ENCODE peak calls at places on chromosomes 11 and 22, in nine cellular contexts. One of them, this sample, is unnamed.

GRCh38 chr11:112835556-112835955 is 125.7 kb upstream of the NCAM1 start:
- DNase-seq in activated CD4-positive, CD25-positive, alpha-beta regulatory T cell: no peak
- DNase-seq in kidney: no peak
- DNase-seq in sciatic nerve: no peak
- DNase-seq in HEK293T: no peak
- DNase-seq in Calu3: no peak
- DNase-seq in fibroblast of mammary gland: no peak
- DNase-seq in GM23248: no peak
- DNase-seq in dorsolateral prefrontal cortex: no peak
- DNase-seq in this sample: no peak

GRCh38 chr11:22832315-22833041 is 2.9 kb upstream of the SVIP start:
- DNase-seq in Calu3: no peak
- DNase-seq in fibroblast of mammary gland: peak; percentile 16
- DNase-seq in GM23248: peak; percentile 19
- DNase-seq in HEK293T: no peak
- DNase-seq in kidney: no peak
- DNase-seq in dorsolateral prefrontal cortex: no peak
- DNase-seq in sciatic nerve: no peak
- DNase-seq in activated CD4-positive, CD25-positive, alpha-beta regulatory T cell: no peak
- DNase-seq in this sample: no peak

GRCh38 chr22:48702573-48703264 is 1125.0 kb downstream of the BRD1 start:
- DNase-seq in dorsolateral prefrontal cortex: peak; percentile 83
- DNase-seq in GM23248: no peak
- DNase-seq in fibroblast of mammary gland: no peak
- DNase-seq in HEK293T: no peak
- DNase-seq in activated CD4-positive, CD25-positive, alpha-beta regulatory T cell: no peak
- DNase-seq in Calu3: peak; percentile 68
- DNase-seq in kidney: peak; percentile 54
- DNase-seq in sciatic nerve: peak; percentile 83
- DNase-seq in this sample: no peak

GRCh38 chr11:115291391-115291744 is 212.8 kb downstream of the CADM1 start:
- DNase-seq in GM23248: no peak
- DNase-seq in fibroblast of mammary gland: no peak
- DNase-seq in activated CD4-positive, CD25-positive, alpha-beta regulatory T cell: no peak
- DNase-seq in HEK293T: no peak
- DNase-seq in kidney: no peak
- DNase-seq in sciatic nerve: no peak
- DNase-seq in Calu3: no peak
- DNase-seq in dorsolateral prefrontal cortex: no peak
- DNase-seq in this sample: no peak

GRCh38 chr11:23653071-23653675 is 792.9 kb upstream of the CCDC179 start:
- DNase-seq in kidney: peak; percentile 72
- DNase-seq in sciatic nerve: no peak
- DNase-seq in dorsolateral prefrontal cortex: no peak
- DNase-seq in fibroblast of mammary gland: no peak
- DNase-seq in GM23248: no peak
- DNase-seq in HEK293T: no peak
- DNase-seq in activated CD4-positive, CD25-positive, alpha-beta regulatory T cell: no peak
- DNase-seq in Calu3: no peak
- DNase-seq in this sample: no peak

GRCh38 chr11:3130269-3131071 is 34.6 kb downstream of the OSBPL5 start:
- DNase-seq in GM23248: no peak
- DNase-seq in fibroblast of mammary gland: no peak
- DNase-seq in sciatic nerve: peak; percentile 61
- DNase-seq in activated CD4-positive, CD25-positive, alpha-beta regulatory T cell: no peak
- DNase-seq in dorsolateral prefrontal cortex: peak; percentile 65
- DNase-seq in kidney: peak; percentile 68
- DNase-seq in HEK293T: no peak
- DNase-seq in Calu3: peak; percentile 7
- DNase-seq in this sample: no peak

GRCh38 chr11:255816-256215 is 19.0 kb downstream of the PSMD13 start:
- DNase-seq in Calu3: no peak
- DNase-seq in sciatic nerve: no peak
- DNase-seq in fibroblast of mammary gland: no peak
- DNase-seq in HEK293T: no peak
- DNase-seq in dorsolateral prefrontal cortex: no peak
- DNase-seq in GM23248: no peak
- DNase-seq in kidney: no peak
- DNase-seq in activated CD4-positive, CD25-positive, alpha-beta regulatory T cell: no peak
- DNase-seq in this sample: no peak

GRCh38 chr22:50705219-50705691 is 32.6 kb downstream of the SHANK3 start:
- DNase-seq in HEK293T: no peak
- DNase-seq in fibroblast of mammary gland: peak; percentile 32
- DNase-seq in activated CD4-positive, CD25-positive, alpha-beta regulatory T cell: no peak
- DNase-seq in dorsolateral prefrontal cortex: peak; percentile 81
- DNase-seq in sciatic nerve: peak; percentile 79
- DNase-seq in GM23248: no peak
- DNase-seq in Calu3: no peak
- DNase-seq in kidney: peak; percentile 92
- DNase-seq in this sample: no peak

GRCh38 chr11:114308689-114309089 is 12.5 kb downstream of the NNMT start:
- DNase-seq in GM23248: peak; percentile 93
- DNase-seq in sciatic nerve: no peak
- DNase-seq in dorsolateral prefrontal cortex: no peak
- DNase-seq in fibroblast of mammary gland: peak; percentile 87
- DNase-seq in activated CD4-positive, CD25-positive, alpha-beta regulatory T cell: no peak
- DNase-seq in Calu3: no peak
- DNase-seq in HEK293T: no peak
- DNase-seq in kidney: no peak
- DNase-seq in this sample: no peak

GRCh38 chr11:113577356-113578163 is 102.4 kb upstream of the DRD2 start:
- DNase-seq in Calu3: peak; percentile 40
- DNase-seq in activated CD4-positive, CD25-positive, alpha-beta regulatory T cell: no peak
- DNase-seq in GM23248: peak; percentile 12
- DNase-seq in dorsolateral prefrontal cortex: no peak
- DNase-seq in sciatic nerve: no peak
- DNase-seq in fibroblast of mammary gland: no peak
- DNase-seq in kidney: peak; percentile 78
- DNase-seq in HEK293T: no peak
- DNase-seq in this sample: no peak

GRCh38 chr11:36019722-36020121 is 75.9 kb downstream of the LDLRAD3 start:
- DNase-seq in Calu3: no peak
- DNase-seq in fibroblast of mammary gland: peak; percentile 64
- DNase-seq in dorsolateral prefrontal cortex: no peak
- DNase-seq in HEK293T: no peak
- DNase-seq in sciatic nerve: no peak
- DNase-seq in kidney: no peak
- DNase-seq in GM23248: no peak
- DNase-seq in activated CD4-positive, CD25-positive, alpha-beta regulatory T cell: no peak
- DNase-seq in this sample: no peak

GRCh38 chr11:77200869-77201268 is 72.8 kb downstream of the MYO7A start:
- DNase-seq in Calu3: no peak
- DNase-seq in sciatic nerve: peak; percentile 40
- DNase-seq in activated CD4-positive, CD25-positive, alpha-beta regulatory T cell: no peak
- DNase-seq in kidney: no peak
- DNase-seq in GM23248: no peak
- DNase-seq in fibroblast of mammary gland: no peak
- DNase-seq in HEK293T: no peak
- DNase-seq in dorsolateral prefrontal cortex: no peak
- DNase-seq in this sample: no peak

GRCh38 chr22:29531419-29531818 is 22.1 kb downstream of the THOC5 start:
- DNase-seq in GM23248: peak; percentile 15
- DNase-seq in activated CD4-positive, CD25-positive, alpha-beta regulatory T cell: no peak
- DNase-seq in dorsolateral prefrontal cortex: no peak
- DNase-seq in kidney: no peak
- DNase-seq in HEK293T: no peak
- DNase-seq in sciatic nerve: no peak
- DNase-seq in fibroblast of mammary gland: peak; percentile 12
- DNase-seq in Calu3: no peak
- DNase-seq in this sample: no peak

GRCh38 chr11:118892515-118892914 is 8.8 kb downstream of the CXCR5 start:
- DNase-seq in fibroblast of mammary gland: no peak
- DNase-seq in kidney: peak; percentile 64
- DNase-seq in Calu3: no peak
- DNase-seq in HEK293T: no peak
- DNase-seq in dorsolateral prefrontal cortex: no peak
- DNase-seq in sciatic nerve: no peak
- DNase-seq in activated CD4-positive, CD25-positive, alpha-beta regulatory T cell: no peak
- DNase-seq in GM23248: peak; percentile 0
- DNase-seq in this sample: no peak

GRCh38 chr22:40042312-40042711 is 47.6 kb downstream of the FAM83F start:
- DNase-seq in activated CD4-positive, CD25-positive, alpha-beta regulatory T cell: no peak
- DNase-seq in HEK293T: no peak
- DNase-seq in dorsolateral prefrontal cortex: no peak
- DNase-seq in sciatic nerve: peak; percentile 14
- DNase-seq in Calu3: no peak
- DNase-seq in GM23248: no peak
- DNase-seq in fibroblast of mammary gland: no peak
- DNase-seq in kidney: no peak
- DNase-seq in this sample: no peak

This sample was measured in vagina.